ENCODE peak calls at places on chromosome 11, in six cellular contexts. I, K, B, C, W and G are unnamed samples.

GRCh38 chr11:119193626-119194025 is 8.4 kb downstream of the NHERF4 start:
- DNase-seq in I (no peak), K (no peak), B (no peak), C (no peak), W (no peak), G (no peak)

GRCh38 chr11:119422505-119423416 is at the start of gene THY1:
- DNase-seq in I (no peak), K (no peak), B (no peak), C (no peak), W (no peak), G (no peak)

GRCh38 chr11:86671386-86672006 is 920 bp downstream of the ME3 start:
- DNase-seq in I (no peak), K (peak), B (no peak), C (peak), W (no peak), G (no peak)

GRCh38 chr11:65864758-65865471 is 4.7 kb downstream of the MUS81 start:
- DNase-seq in I (no peak), K (no peak), B (no peak), C (no peak), W (no peak), G (no peak)

GRCh38 chr11:62552465-62552782 is 5.8 kb upstream of the AHNAK start:
- DNase-seq in I (no peak), K (no peak), B (no peak), C (no peak), W (peak), G (no peak)

GRCh38 chr11:124669193-124669592 is 4.3 kb downstream of the SIAE start:
- DNase-seq in I (no peak), K (peak), B (peak), C (peak), W (peak), G (peak)

GRCh38 chr11:122803306-122803705 is 35.0 kb upstream of the CRTAM start:
- DNase-seq in I (no peak), K (no peak), B (no peak), C (no peak), W (no peak), G (peak)

GRCh38 chr11:64931290-64931689 is 4.4 kb downstream of the GPHA2 start:
- DNase-seq in I (no peak), K (no peak), B (no peak), C (no peak), W (no peak), G (no peak)

GRCh38 chr11:112366012-112366411 is 105.4 kb upstream of the PLET1 start:
- DNase-seq in I (no peak), K (no peak), B (no peak), C (no peak), W (no peak), G (no peak)

GRCh38 chr11:92251980-92252379 is 27.4 kb downstream of the FAT3 start:
- DNase-seq in I (no peak), K (no peak), B (no peak), C (no peak), W (no peak), G (no peak)

GRCh38 chr11:8231979-8232378 is 31.7 kb downstream of the LMO1 start:
- DNase-seq in I (no peak), K (no peak), B (no peak), C (no peak), W (no peak), G (no peak)

GRCh38 chr11:44014968-44015623 is 32.7 kb upstream of the ACCSL start:
- DNase-seq in I (no peak), K (no peak), B (no peak), C (no peak), W (no peak), G (no peak)

GRCh38 chr11:130454495-130455262 is 6.2 kb downstream of the ADAMTS15 start:
- DNase-seq in I (no peak), K (no peak), B (no peak), C (no peak), W (no peak), G (no peak)

GRCh38 chr11:62025429-62026105 is 58.1 kb upstream of the FTH1 start:
- DNase-seq in I (peak), K (peak), B (peak), C (peak), W (peak), G (peak)

GRCh38 chr11:75944515-75944914 is 129.5 kb downstream of the UVRAG start:
- DNase-seq in I (no peak), K (no peak), B (no peak), C (no peak), W (no peak), G (no peak)

GRCh38 chr11:133929401-133930052 is 27.2 kb downstream of the IGSF9B start:
- DNase-seq in I (no peak), K (no peak), B (no peak), C (no peak), W (no peak), G (peak)

GRCh38 chr11:129021295-129021694 is 78.6 kb upstream of the TP53AIP1 start:
- DNase-seq in I (no peak), K (no peak), B (no peak), C (no peak), W (no peak), G (peak)

GRCh38 chr11:30861506-30861905 is 275.4 kb upstream of the MPPED2 start:
- DNase-seq in I (no peak), K (no peak), B (no peak), C (no peak), W (no peak), G (no peak)

GRCh38 chr11:95799531-95799930 is 9.2 kb downstream of the CEP57 start:
- DNase-seq in I (no peak), K (no peak), B (no peak), C (no peak), W (no peak), G (no peak)

GRCh38 chr11:113632981-113633380 is 73.1 kb downstream of the TMPRSS5 start:
- DNase-seq in I (no peak), K (no peak), B (no peak), C (no peak), W (no peak), G (no peak)

GRCh38 chr11:47132490-47132889 is 44.2 kb downstream of the ARFGAP2 start:
- DNase-seq in I (no peak), K (no peak), B (no peak), C (no peak), W (no peak), G (no peak)

GRCh38 chr11:127345819-127346459 is 345.4 kb upstream of the KIRREL3 start:
- DNase-seq in I (no peak), K (peak), B (peak), C (no peak), W (peak), G (peak)

GRCh38 chr11:1744137-1744878 is 6.1 kb downstream of the IFITM10 start:
- DNase-seq in I (no peak), K (no peak), B (no peak), C (no peak), W (no peak), G (no peak)

GRCh38 chr11:73995247-73995646 is 12.6 kb upstream of the UCP2 start:
- DNase-seq in I (no peak), K (no peak), B (no peak), C (peak), W (no peak), G (peak)

GRCh38 chr11:19774817-19775600 is 62.4 kb downstream of the NAV2 start:
- DNase-seq in I (no peak), K (no peak), B (no peak), C (no peak), W (no peak), G (no peak)

GRCh38 chr11:47860526-47860925 is 12.4 kb upstream of the NUP160 start:
- DNase-seq in I (no peak), K (no peak), B (no peak), C (no peak), W (no peak), G (no peak)

GRCh38 chr11:61702701-61703312 is 22.6 kb downstream of the DAGLA start:
- DNase-seq in I (no peak), K (no peak), B (no peak), C (no peak), W (no peak), G (peak)

GRCh38 chr11:111349191-111349695 is 29.8 kb downstream of the POU2AF1 start:
- DNase-seq in I (no peak), K (no peak), B (no peak), C (no peak), W (no peak), G (no peak)

GRCh38 chr11:44732564-44732963 is 5.8 kb downstream of the TSPAN18 start:
- DNase-seq in I (no peak), K (no peak), B (no peak), C (no peak), W (no peak), G (no peak)

GRCh38 chr11:24046731-24047130 is 450.1 kb upstream of the LUZP2 start:
- DNase-seq in I (no peak), K (no peak), B (no peak), C (no peak), W (no peak), G (no peak)

GRCh38 chr11:12430912-12431311 is 53.5 kb downstream of the PARVA start:
- DNase-seq in I (no peak), K (peak), B (peak), C (peak), W (no peak), G (no peak)

GRCh38 chr11:117905524-117905923 is 23.7 kb downstream of the TMPRSS13 start:
- DNase-seq in I (no peak), K (no peak), B (no peak), C (no peak), W (no peak), G (no peak)

GRCh38 chr11:107561688-107562087 is 3.8 kb downstream of the ALKBH8 start:
- DNase-seq in I (no peak), K (no peak), B (no peak), C (peak), W (no peak), G (no peak)
- TF ChIP-seq MAX in I (no peak), K (no peak), B (no peak), C (no peak), W (no peak), G (no peak)

GRCh38 chr11:69339041-69339733 is 45.2 kb downstream of the MYEOV start:
- DNase-seq in I (no peak), K (no peak), B (no peak), C (no peak), W (no peak), G (no peak)
- TF ChIP-seq POLR2A in I (no peak), K (no peak), B (no peak), C (no peak), W (no peak), G (no peak)

DNA sequence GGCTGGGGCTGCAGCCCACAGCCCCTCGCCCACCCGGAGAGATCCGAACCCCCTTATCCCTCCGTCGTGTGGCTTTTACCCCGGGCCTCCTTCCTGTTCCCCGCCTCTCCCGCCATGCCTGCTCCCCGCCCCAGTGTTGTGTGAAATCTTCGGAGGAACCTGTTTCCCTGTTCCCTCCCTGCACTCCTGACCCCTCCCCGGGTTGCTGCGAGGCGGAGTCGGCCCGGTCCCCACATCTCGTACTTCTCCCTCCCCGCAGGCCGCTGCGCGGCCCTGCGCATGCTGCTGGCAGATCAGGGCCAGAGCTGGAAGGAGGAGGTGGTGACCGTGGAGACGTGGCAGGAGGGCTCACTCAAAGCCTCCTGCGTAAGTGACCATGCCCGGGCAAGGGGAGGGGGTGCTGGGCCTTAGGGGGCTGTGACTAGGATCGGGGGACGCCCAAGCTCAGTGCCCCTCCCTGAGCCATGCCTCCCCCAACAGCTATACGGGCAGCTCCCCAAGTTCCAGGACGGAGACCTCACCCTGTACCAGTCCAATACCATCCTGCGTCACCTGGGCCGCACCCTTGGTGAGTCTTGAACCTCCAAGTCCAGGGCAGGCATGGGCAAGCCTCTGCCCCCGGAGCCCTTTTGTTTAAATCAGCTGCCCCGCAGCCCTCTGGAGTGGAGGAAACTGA is 731 bp downstream of the GSTP1 start:
- DNase-seq in I (no peak), K (no peak), B (no peak), C (peak), W (peak), G (peak)
- TF ChIP-seq MYC in I (no peak), K (no peak), B (no peak), C (no peak), W (no peak), G (no peak)

DNA sequence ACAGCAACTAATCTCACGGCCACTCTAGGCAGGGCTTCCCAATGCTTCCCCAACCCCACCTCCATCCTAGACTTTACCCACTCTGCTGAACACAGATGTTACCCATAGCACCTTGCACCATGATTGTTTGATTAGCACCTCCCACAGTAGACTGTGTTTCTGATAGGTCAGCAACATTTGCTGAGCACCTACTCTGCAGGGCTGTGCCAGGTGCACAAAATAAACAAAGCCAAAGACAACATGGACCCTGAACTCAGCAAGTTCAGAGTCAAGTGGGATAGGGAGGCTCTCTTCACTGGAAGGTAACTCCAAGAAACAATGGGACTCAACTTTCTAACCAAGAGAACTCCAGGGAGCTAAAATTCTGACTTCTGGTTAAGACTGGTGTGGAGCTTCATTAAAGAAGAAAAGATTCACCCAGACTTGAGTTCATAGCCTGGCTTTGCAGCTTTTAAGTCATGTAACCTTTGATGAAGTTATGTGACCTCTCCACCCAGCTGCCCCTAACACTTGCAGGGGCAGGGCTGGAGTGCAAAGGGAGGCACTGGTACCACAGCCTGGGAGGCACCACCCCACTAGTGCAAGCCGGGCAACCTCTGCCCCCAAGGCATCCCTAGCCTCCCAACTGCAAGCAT is 6.7 kb upstream of the RTN4RL2 start:
- DNase-seq in I (no peak), K (no peak), B (peak), C (no peak), W (no peak), G (no peak)
- TF ChIP-seq MAX in I (no peak), K (no peak), B (peak), C (no peak), W (no peak), G (no peak)